ENCODE peak calls at places on chromosomes 13 and 19, in four cellular contexts. L is IMR-90, J is H1, M is neuronal stem cell. C is an unnamed sample. For H3K36me3, the result is how much of the 10 kb centered on the place peaks cover.

GRCh38 chr13:102517959-102518358 is 78.8 kb upstream of the TPP2 start:
- DNase-seq in J (no peak), M (no peak), L (no peak), C (no peak)

GRCh38 chr19:45200614-45201013 is 22.0 kb downstream of the BLOC1S3 start:
- DNase-seq in J (no peak), L (peak), M (no peak), C (no peak)

GRCh38 chr19:5130371-5131030 is 161.6 kb downstream of the KDM4B start:
- DNase-seq in J (no peak), M (no peak), L (no peak), C (no peak)

GRCh38 chr13:112674412-112675383 is 15.1 kb upstream of the ATP11A start:
- DNase-seq in M (no peak), L (no peak), J (no peak), C (no peak)

GRCh38 chr19:6164906-6165531 is 29.6 kb downstream of the ACSBG2 start:
- DNase-seq in M (no peak), L (no peak), J (no peak), C (peak)

GRCh38 chr19:45591004-45591637 is 6.5 kb upstream of the OPA3 start:
- DNase-seq in J (no peak), L (peak), M (no peak), C (peak)

GRCh38 chr19:58409010-58409790 is 751 bp downstream of the ZNF584 start:
- DNase-seq in J (no peak), M (no peak), L (peak), C (no peak)

GRCh38 chr13:24458736-24459135 is 53.8 kb downstream of the PARP4 start:
- DNase-seq in M (no peak), L (no peak), J (no peak), C (no peak)

GRCh38 chr13:113951246-113951999 is 22.5 kb downstream of the C13orf46 start:
- DNase-seq in L (peak), M (peak), J (peak), C (no peak)

GRCh38 chr13:53110614-53111013 is 82.0 kb downstream of the OLFM4 start:
- DNase-seq in L (no peak), M (no peak), J (no peak), C (no peak)

GRCh38 chr13:99282264-99283231 is 24.4 kb upstream of the GPR18 start:
- DNase-seq in L (no peak), J (no peak), M (no peak), C (no peak)

GRCh38 chr13:21015284-21015683 is 46.1 kb downstream of the LATS2 start:
- DNase-seq in J (no peak), M (no peak), L (peak), C (no peak)

GRCh38 chr19:49823472-49823871 is 5.4 kb downstream of the MED25 start:
- DNase-seq in M (no peak), J (no peak), L (no peak), C (no peak)

GRCh38 chr19:1277061-1277460 is 1.7 kb downstream of the FAM174C start:
- DNase-seq in L (no peak), M (no peak), J (no peak), C (no peak)

DNA sequence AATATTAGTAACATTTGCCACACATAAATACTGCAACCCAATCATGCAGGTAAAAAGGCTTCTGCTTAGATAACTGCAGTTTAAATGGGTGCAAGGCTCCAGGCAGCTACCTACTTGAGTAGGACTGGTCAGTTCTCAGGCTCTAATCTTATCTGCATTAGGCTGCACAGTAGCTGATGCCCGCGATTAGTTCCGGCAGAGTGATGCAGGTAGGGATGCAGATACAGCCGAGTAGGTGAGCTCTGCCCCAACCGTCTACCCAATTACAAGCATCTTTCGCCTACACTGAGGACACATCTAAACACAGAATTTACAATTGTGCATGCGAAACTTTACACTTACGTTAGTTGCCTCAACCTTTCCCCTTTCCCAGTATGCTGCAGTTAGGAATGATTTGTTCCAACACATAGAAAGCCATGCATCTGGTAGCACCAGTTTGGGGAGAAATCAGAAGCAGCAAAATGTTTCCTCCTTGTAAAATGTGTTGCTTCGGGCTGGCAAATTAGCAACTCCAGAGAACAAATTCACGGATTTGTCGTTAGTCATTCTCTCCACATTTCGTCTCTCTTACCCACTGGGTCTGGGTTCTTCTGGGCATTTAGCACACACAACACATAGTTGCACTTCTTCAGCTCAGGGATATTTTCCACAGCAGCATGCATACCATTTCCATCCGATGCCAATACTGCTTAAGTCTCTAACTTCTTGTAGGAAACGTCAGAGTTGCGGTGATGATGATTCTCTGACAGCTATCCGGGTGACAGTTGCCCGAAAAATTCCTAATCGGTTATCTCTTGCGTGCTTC is 496 bp downstream of the PCDH9 start:
- DNase-seq in M (peak), L (peak), J (no peak), C (no peak)
- H3K4ac ChIP-seq in M (no peak), L (no peak), J (no peak), C (no peak)

DNA sequence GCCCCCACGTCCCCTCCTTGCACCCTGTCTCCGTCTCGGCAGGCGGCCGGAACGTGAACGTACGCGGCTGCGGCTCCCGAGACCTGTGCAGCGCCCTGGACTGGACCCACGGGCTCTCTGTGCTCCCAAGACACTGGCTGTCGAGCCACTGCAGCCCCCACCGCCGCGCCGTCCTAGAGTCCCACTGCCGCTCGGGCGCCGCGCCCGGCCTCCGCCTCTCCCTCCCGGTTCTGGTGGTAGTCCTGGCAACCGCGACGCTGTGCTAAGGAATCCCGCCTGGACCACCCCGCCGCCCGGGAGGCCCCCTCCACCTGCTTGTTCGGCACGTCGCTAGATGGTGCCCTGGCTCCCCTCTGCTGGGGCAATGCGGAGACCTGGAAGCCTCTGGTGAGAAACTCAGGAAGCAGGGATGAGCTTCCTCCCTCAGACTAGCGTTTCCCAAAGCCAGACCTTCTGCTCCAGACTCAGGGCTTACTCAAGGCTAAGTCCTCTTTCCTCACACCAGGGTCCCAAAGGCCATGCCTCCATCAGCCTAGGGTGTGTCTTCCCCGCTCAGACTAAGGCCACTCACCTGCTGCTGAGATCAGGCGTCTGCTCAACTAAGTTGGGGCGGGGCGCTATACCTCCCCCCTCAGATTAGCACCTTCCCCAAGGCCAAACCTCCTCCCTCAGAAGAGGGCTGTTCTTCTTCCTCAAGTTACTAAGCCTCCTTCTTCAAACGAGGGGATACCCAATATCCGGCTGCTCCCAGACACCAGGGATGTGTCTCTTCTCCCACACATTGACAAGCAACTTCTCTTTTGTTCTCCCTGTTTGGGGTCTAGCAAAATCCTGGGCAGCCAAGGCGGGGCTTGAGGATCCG is 16.1 kb upstream of the IRGC start:
- DNase-seq in J (peak), M (peak), L (peak), C (no peak)
- H3K4me3 ChIP-seq in J (no peak), M (no peak), L (no peak), C (no peak)

DNA sequence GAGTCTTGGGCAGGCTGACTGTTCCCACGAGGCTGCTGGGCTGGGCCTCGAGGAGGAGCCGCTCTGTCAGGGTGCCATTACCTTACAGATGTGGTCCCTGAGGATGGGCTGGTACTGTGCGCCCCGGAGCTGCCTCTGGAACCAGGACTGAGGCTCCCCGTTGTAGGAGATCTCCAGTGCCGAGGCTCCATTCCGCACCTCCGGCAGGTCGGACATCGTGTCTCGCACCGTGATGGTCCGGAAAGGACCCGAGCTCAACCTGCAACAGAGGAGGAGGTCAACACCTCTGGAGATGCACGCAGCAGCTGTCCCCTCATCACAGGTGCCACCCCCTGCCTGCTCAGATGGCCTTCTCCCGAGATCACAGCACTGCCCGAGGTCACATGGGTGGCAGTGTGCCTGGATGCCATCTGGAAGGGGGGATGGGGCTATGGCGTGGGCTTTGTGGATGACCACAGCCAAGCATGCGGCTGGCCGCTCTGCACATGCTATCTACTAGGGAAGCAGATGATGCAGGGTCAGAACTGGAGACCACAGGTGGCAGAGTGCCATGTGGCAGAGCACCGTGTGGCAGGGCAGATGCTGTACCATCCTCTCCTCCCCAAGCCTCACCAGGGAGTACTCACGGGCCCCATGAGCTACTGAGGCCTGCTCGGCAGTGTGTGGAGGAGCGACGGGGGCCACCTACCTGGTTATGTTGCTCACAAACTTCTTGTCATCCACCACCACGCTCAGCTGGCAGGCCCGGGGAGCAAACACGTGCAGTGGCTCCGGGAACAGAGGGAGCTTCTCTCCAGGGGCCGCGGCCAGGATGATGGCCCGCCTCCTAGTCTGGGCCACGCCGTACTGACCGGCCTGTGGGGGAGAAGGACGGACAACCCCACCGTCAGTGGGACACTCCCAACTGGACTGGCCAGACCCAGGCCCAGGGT is 18.3 kb upstream of the EIF3G start:
- DNase-seq in M (no peak), L (no peak), J (no peak), C (no peak)
- H3K36me3 ChIP-seq in M (half or more), L (half or more), J (half or more), C (half or more)

GRCh38 chr13:45200701-45201230 is at the start of gene KCTD4:
- DNase-seq in L (peak), J (no peak), M (no peak), C (peak)
- H3K4ac ChIP-seq in L (peak), J (no peak), M (no peak), C (no peak)

DNA sequence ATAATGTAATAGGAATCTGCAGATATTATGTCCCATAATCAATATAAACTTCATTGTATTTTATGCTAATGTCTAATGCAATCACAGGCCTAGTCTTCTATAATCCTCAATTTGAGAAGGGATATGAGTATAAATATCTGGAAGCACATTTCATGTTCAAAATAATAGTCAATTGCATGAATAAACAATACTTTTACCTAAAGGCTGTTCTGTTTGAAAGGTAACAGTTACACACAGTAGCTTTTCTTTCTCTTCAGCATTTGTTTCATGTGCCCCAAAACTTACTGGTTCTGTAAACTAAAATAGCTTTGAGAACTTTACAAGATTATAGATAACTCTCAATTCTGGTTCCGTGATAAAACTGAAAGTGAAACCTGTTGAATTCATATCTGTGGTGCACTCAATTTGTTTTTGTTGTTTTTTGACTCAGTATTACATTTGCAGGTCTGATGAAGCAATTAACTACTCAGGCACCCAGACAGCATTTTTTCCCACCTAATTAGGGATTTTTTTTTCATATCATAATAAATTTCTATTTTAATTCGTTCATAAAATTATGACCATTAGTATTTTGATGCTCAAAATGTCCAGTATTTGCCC is 1193.8 kb downstream of the SLITRK1 start:
- DNase-seq in M (no peak), L (peak), J (no peak), C (no peak)
- H3K4me3 ChIP-seq in M (no peak), L (peak), J (no peak), C (no peak)

C was measured in trophoblast cell.